ENCODE peak calls at places on chromosome 17, in five cellular contexts. Z, K, Q, S and J are unnamed samples.

GRCh38 chr17:18356624-18357023 is 6.7 kb downstream of the SHMT1 start:
- DNase-seq in K (peak), Z (no peak), S (peak), Q (no peak), J (no peak)

GRCh38 chr17:41625602-41626001 is 1.2 kb upstream of the KRT17 start:
- DNase-seq in K (no peak), S (no peak), Z (no peak), Q (peak), J (no peak)

GRCh38 chr17:35729405-35729833 is 2.0 kb upstream of the RASL10B start:
- DNase-seq in K (no peak), Q (no peak), S (no peak), Z (no peak), J (no peak)

GRCh38 chr17:38910325-38910724 is 15.1 kb upstream of the LASP1NB start:
- DNase-seq in Z (no peak), S (no peak), Q (no peak), K (no peak), J (no peak)

GRCh38 chr17:8707591-8708453 is 36.8 kb downstream of the CCDC42 start:
- DNase-seq in Q (no peak), K (no peak), Z (no peak), S (peak), J (no peak)

GRCh38 chr17:57574040-57574513 is 171.0 kb downstream of the CCDC182 start:
- DNase-seq in Z (no peak), S (peak), K (peak), Q (peak), J (no peak)

GRCh38 chr17:1627219-1627986 is 1.2 kb downstream of the SLC43A2 start:
- DNase-seq in K (peak), S (no peak), Z (peak), Q (peak), J (no peak)

GRCh38 chr17:6639651-6640535 is 618 bp downstream of the KIAA0753 start:
- DNase-seq in S (peak), K (peak), Q (peak), Z (no peak), J (no peak)

GRCh38 chr17:76723812-76724211 is 2.6 kb downstream of the JMJD6 start:
- DNase-seq in S (no peak), K (no peak), Q (no peak), Z (no peak), J (no peak)

GRCh38 chr17:48068491-48068961 is 20.4 kb downstream of the NFE2L1 start:
- DNase-seq in K (peak), S (peak), Z (no peak), Q (no peak), J (no peak)

GRCh38 chr17:36036240-36036639 is 18.5 kb upstream of the CCL23 start:
- DNase-seq in Q (no peak), S (no peak), Z (no peak), K (no peak), J (no peak)

GRCh38 chr17:1882836-1883235 is 53.0 kb downstream of the RPA1 start:
- DNase-seq in K (peak), Q (no peak), Z (peak), S (peak), J (peak)

GRCh38 chr17:17837966-17838962 is 1.5 kb upstream of the SREBF1 start:
- DNase-seq in S (peak), Q (no peak), Z (no peak), K (no peak), J (no peak)

GRCh38 chr17:62615503-62615902 is 12.0 kb upstream of the MRC2 start:
- DNase-seq in Z (no peak), Q (no peak), S (no peak), K (no peak), J (no peak)

GRCh38 chr17:8581002-8581658 is 49.4 kb downstream of the MYH10 start:
- DNase-seq in K (no peak), Z (peak), S (no peak), Q (no peak), J (no peak)

GRCh38 chr17:17494499-17495447 is 1.4 kb downstream of the RASD1 start:
- DNase-seq in K (peak), S (peak), Q (peak), Z (no peak), J (no peak)

GRCh38 chr17:9346296-9346926 is 229.2 kb downstream of the STX8 start:
- DNase-seq in S (peak), Z (peak), Q (no peak), K (peak), J (no peak)

GRCh38 chr17:34299918-34300600 is 14.5 kb downstream of the CCL11 start:
- DNase-seq in Q (no peak), Z (no peak), K (peak), S (peak), J (no peak)

GRCh38 chr17:46736100-46736499 is 82.4 kb downstream of the WNT3 start:
- DNase-seq in Q (no peak), Z (no peak), S (no peak), K (no peak), J (no peak)

GRCh38 chr17:18039535-18040286 is 503 bp downstream of the GID4 start:
- DNase-seq in Z (no peak), S (no peak), K (peak), Q (peak), J (peak)

GRCh38 chr17:77115510-77115909 is 25.3 kb upstream of the SEC14L1 start:
- DNase-seq in S (peak), Z (no peak), K (no peak), Q (no peak), J (no peak)